ENCODE peak calls at places on chromosome 11, in four cellular contexts. K, X, Z and I are unnamed samples.

GRCh38 chr11:19673924-19674390 is 38.7 kb upstream of the NAV2 start:
- DNase-seq in K (peak; percentile 25), X (no peak), Z (no peak), I (peak; percentile 36)

GRCh38 chr11:117887431-117888139 is 11.1 kb upstream of the FXYD6 start:
- DNase-seq in K (no peak), X (no peak), Z (no peak), I (no peak)

GRCh38 chr11:81707881-81708280 is 1025.8 kb downstream of the FAM181B start:
- DNase-seq in K (no peak), X (no peak), Z (no peak), I (no peak)

GRCh38 chr11:26905368-26905767 is 88.5 kb upstream of the FIBIN start:
- DNase-seq in K (peak; percentile 28), X (no peak), Z (peak; percentile 16), I (peak; percentile 44)

GRCh38 chr11:31419138-31419537 is 49.5 kb downstream of the DNAJC24 start:
- DNase-seq in K (no peak), X (no peak), Z (no peak), I (peak; percentile 9)

GRCh38 chr11:63503492-63503891 is 2.4 kb upstream of the LGALS12 start:
- DNase-seq in K (no peak), X (no peak), Z (no peak), I (no peak)

GRCh38 chr11:109808569-109808968 is 284.6 kb upstream of the ZC3H12C start:
- DNase-seq in K (peak; percentile 76), X (no peak), Z (no peak), I (peak; percentile 51)

GRCh38 chr11:46272816-46273427 is 4.5 kb upstream of the CREB3L1 start:
- DNase-seq in K (peak; percentile 77), X (no peak), Z (no peak), I (peak; percentile 76)

GRCh38 chr11:86574493-86575207 is 97.8 kb downstream of the ME3 start:
- DNase-seq in K (peak; percentile 53), X (no peak), Z (no peak), I (peak; percentile 48)

GRCh38 chr11:112928136-112928535 is 33.1 kb upstream of the NCAM1 start:
- DNase-seq in K (no peak), X (no peak), Z (no peak), I (peak; percentile 18)

GRCh38 chr11:62546244-62546936 is at the start of gene AHNAK:
- DNase-seq in K (peak; percentile 63), X (peak; percentile 53), Z (peak; percentile 3), I (peak; percentile 41)

GRCh38 chr11:75656044-75656726 is 12.7 kb downstream of the MAP6 start:
- DNase-seq in K (no peak), X (no peak), Z (no peak), I (peak; percentile 9)

GRCh38 chr11:2804701-2805387 is 80.7 kb downstream of the CDKN1C start:
- DNase-seq in K (no peak), X (no peak), Z (no peak), I (no peak)

GRCh38 chr11:69374110-69374981 is 80.4 kb downstream of the MYEOV start:
- DNase-seq in K (no peak), X (no peak), Z (no peak), I (no peak)

GRCh38 chr11:78453140-78453935 is 35.7 kb upstream of the GAB2 start:
- DNase-seq in K (peak; percentile 18), X (no peak), Z (no peak), I (peak; percentile 47)

GRCh38 chr11:130874396-130874795 is 41.9 kb downstream of the SNX19 start:
- DNase-seq in K (peak; percentile 27), X (no peak), Z (no peak), I (peak; percentile 41)

GRCh38 chr11:116179346-116179850 is 593.4 kb downstream of the BUD13 start:
- DNase-seq in K (no peak), X (no peak), Z (no peak), I (no peak)

GRCh38 chr11:7423946-7424345 is 61.4 kb upstream of the OLFML1 start:
- DNase-seq in K (no peak), X (no peak), Z (no peak), I (no peak)

GRCh38 chr11:94731921-94732601 is 36.1 kb upstream of the AMOTL1 start:
- DNase-seq in K (peak; percentile 86), X (no peak), Z (peak; percentile 6), I (peak; percentile 67)

GRCh38 chr11:61404641-61405040 is 12.3 kb downstream of the TMEM216 start:
- DNase-seq in K (no peak), X (no peak), Z (no peak), I (peak; percentile 46)

GRCh38 chr11:86101493-86101892 is 32.6 kb upstream of the PICALM start:
- DNase-seq in K (peak; percentile 32), X (no peak), Z (peak; percentile 29), I (peak; percentile 80)

GRCh38 chr11:10639350-10639749 is 54.2 kb downstream of the IRAG1 start:
- DNase-seq in K (no peak), X (no peak), Z (no peak), I (no peak)

GRCh38 chr11:60836866-60837510 is 4.9 kb upstream of the CCDC86 start:
- DNase-seq in K (no peak), X (no peak), Z (no peak), I (no peak)